ENCODE peak calls at places on chromosomes 4 and X, in seven cellular contexts. One of them, this sample, is unnamed.

GRCh38 chrX:53430231-53430630 is 3.9 kb downstream of the HSD17B10 start:
- DNase-seq in NCI-H524 treated with DMSO at 0.1 percent for 48 hours: no peak
- DNase-seq in fibroblast of the conjunctiva: no peak
- DNase-seq in NCI-H460: no peak
- DNase-seq in head of caudate nucleus: no peak
- DNase-seq in type B pancreatic cell: no peak
- DNase-seq in T follicular helper cell: no peak
- DNase-seq in this sample: no peak

GRCh38 chrX:16348286-16348685 is 181.0 kb downstream of the MAGEB17 start:
- DNase-seq in NCI-H524 treated with DMSO at 0.1 percent for 48 hours: no peak
- DNase-seq in fibroblast of the conjunctiva: no peak
- DNase-seq in NCI-H460: no peak
- DNase-seq in head of caudate nucleus: no peak
- DNase-seq in type B pancreatic cell: no peak
- DNase-seq in T follicular helper cell: no peak
- DNase-seq in this sample: no peak

GRCh38 chr4:119647558-119647957 is 19.0 kb upstream of the PDE5A start:
- DNase-seq in NCI-H524 treated with DMSO at 0.1 percent for 48 hours: no peak
- DNase-seq in fibroblast of the conjunctiva: peak
- DNase-seq in NCI-H460: no peak
- DNase-seq in head of caudate nucleus: no peak
- DNase-seq in type B pancreatic cell: no peak
- DNase-seq in T follicular helper cell: no peak
- DNase-seq in this sample: no peak

GRCh38 chr4:53730431-53730830 is 139.1 kb upstream of the LNX1 start:
- DNase-seq in NCI-H524 treated with DMSO at 0.1 percent for 48 hours: no peak
- DNase-seq in fibroblast of the conjunctiva: no peak
- DNase-seq in NCI-H460: no peak
- DNase-seq in head of caudate nucleus: no peak
- DNase-seq in type B pancreatic cell: no peak
- DNase-seq in T follicular helper cell: no peak
- DNase-seq in this sample: no peak

GRCh38 chrX:115958687-115959359 is 211.7 kb upstream of the AGTR2 start:
- DNase-seq in NCI-H524 treated with DMSO at 0.1 percent for 48 hours: no peak
- DNase-seq in fibroblast of the conjunctiva: no peak
- DNase-seq in NCI-H460: no peak
- DNase-seq in head of caudate nucleus: no peak
- DNase-seq in type B pancreatic cell: no peak
- DNase-seq in T follicular helper cell: no peak
- DNase-seq in this sample: no peak

GRCh38 chr4:82739292-82740190 is 59.1 kb downstream of the SCD5 start:
- DNase-seq in NCI-H524 treated with DMSO at 0.1 percent for 48 hours: no peak
- DNase-seq in fibroblast of the conjunctiva: peak
- DNase-seq in NCI-H460: peak
- DNase-seq in head of caudate nucleus: peak
- DNase-seq in type B pancreatic cell: peak
- DNase-seq in T follicular helper cell: peak
- DNase-seq in this sample: peak

GRCh38 chr4:5365071-5366008 is 314.1 kb downstream of the STK32B start:
- DNase-seq in NCI-H524 treated with DMSO at 0.1 percent for 48 hours: no peak
- DNase-seq in fibroblast of the conjunctiva: no peak
- DNase-seq in NCI-H460: peak
- DNase-seq in head of caudate nucleus: no peak
- DNase-seq in type B pancreatic cell: no peak
- DNase-seq in T follicular helper cell: no peak
- DNase-seq in this sample: peak

GRCh38 chr4:186570193-186570996 is 15.0 kb upstream of the MTNR1A start:
- DNase-seq in NCI-H524 treated with DMSO at 0.1 percent for 48 hours: no peak
- DNase-seq in fibroblast of the conjunctiva: no peak
- DNase-seq in NCI-H460: no peak
- DNase-seq in head of caudate nucleus: no peak
- DNase-seq in type B pancreatic cell: no peak
- DNase-seq in T follicular helper cell: no peak
- DNase-seq in this sample: no peak

GRCh38 chrX:153477039-153477438 is 6.7 kb upstream of the HAUS7 start:
- DNase-seq in NCI-H524 treated with DMSO at 0.1 percent for 48 hours: no peak
- DNase-seq in fibroblast of the conjunctiva: no peak
- DNase-seq in NCI-H460: no peak
- DNase-seq in head of caudate nucleus: no peak
- DNase-seq in type B pancreatic cell: no peak
- DNase-seq in T follicular helper cell: no peak
- DNase-seq in this sample: no peak